ENCODE peak calls at places on chromosomes 1 and 21, in nine cellular contexts. A is IMR-90, X is GM12865, N is cardiac muscle cell, G is esophagus muscularis mucosa, Q is MM.1S, Z is adrenal gland, K is astrocyte of the spinal cord, I is upper lobe of right lung. B is an unnamed sample.

GRCh38 chr1:180912211-180912800 is 391 bp upstream of the KIAA1614 start:
- DNase-seq in A (peak), X (no peak), N (peak), G (no peak), Q (no peak), Z (no peak), K (peak), I (peak), B (peak)

GRCh38 chr1:203650012-203650836 is 23.6 kb downstream of the ATP2B4 start:
- DNase-seq in A (peak), X (peak), N (peak), G (no peak), Q (peak), Z (peak), K (peak), I (peak), B (no peak)

GRCh38 chr1:3577711-3578432 is 33.4 kb downstream of the MEGF6 start:
- DNase-seq in A (peak), X (peak), N (peak), G (no peak), Q (peak), Z (no peak), K (peak), I (no peak), B (peak)

GRCh38 chr1:232507571-232507970 is 122.4 kb downstream of the SIPA1L2 start:
- DNase-seq in A (no peak), X (no peak), N (no peak), G (no peak), Q (no peak), Z (no peak), K (no peak), I (no peak), B (no peak)

GRCh38 chr1:19646366-19646765 is 2.3 kb downstream of the NBL1 start:
- DNase-seq in A (no peak), X (peak), N (no peak), G (no peak), Q (no peak), Z (no peak), K (no peak), I (no peak), B (no peak)

GRCh38 chr1:225572422-225572821 is 80.5 kb downstream of the ENAH start:
- DNase-seq in A (peak), X (no peak), N (peak), G (no peak), Q (no peak), Z (peak), K (peak), I (no peak), B (peak)

GRCh38 chr1:47893412-47893811 is 103.8 kb downstream of the TRABD2B start:
- DNase-seq in A (no peak), X (no peak), N (no peak), G (no peak), Q (no peak), Z (no peak), K (no peak), I (no peak), B (no peak)

GRCh38 chr1:23634840-23635642 is 56.6 kb upstream of the RPL11 start:
- DNase-seq in A (peak), X (peak), N (peak), G (no peak), Q (peak), Z (peak), K (peak), I (no peak), B (peak)

GRCh38 chr1:3692593-3692992 is 40.3 kb downstream of the TP73 start:
- DNase-seq in A (no peak), X (no peak), N (no peak), G (no peak), Q (no peak), Z (no peak), K (no peak), I (no peak), B (no peak)

GRCh38 chr1:47908258-47908657 is 88.9 kb downstream of the TRABD2B start:
- DNase-seq in A (no peak), X (no peak), N (no peak), G (no peak), Q (no peak), Z (no peak), K (no peak), I (no peak), B (no peak)

GRCh38 chr1:221839794-221840395 is 98.0 kb upstream of the DUSP10 start:
- DNase-seq in A (peak), X (peak), N (peak), G (no peak), Q (peak), Z (peak), K (peak), I (no peak), B (peak)

GRCh38 chr1:61183471-61184034 is 101.2 kb downstream of the NFIA start:
- DNase-seq in A (peak), X (no peak), N (peak), G (no peak), Q (no peak), Z (peak), K (peak), I (no peak), B (peak)

GRCh38 chr1:35894183-35894582 is 11.2 kb downstream of the AGO1 start:
- DNase-seq in A (peak), X (peak), N (peak), G (no peak), Q (no peak), Z (peak), K (peak), I (no peak), B (peak)

GRCh38 chr1:165114022-165114888 is 242.3 kb downstream of the LMX1A start:
- DNase-seq in A (peak), X (peak), N (peak), G (no peak), Q (peak), Z (peak), K (peak), I (no peak), B (peak)

GRCh38 chr1:235650341-235651169 is 971 bp upstream of the GNG4 start:
- DNase-seq in A (no peak), X (no peak), N (no peak), G (peak), Q (no peak), Z (no peak), K (peak), I (no peak), B (no peak)

GRCh38 chr1:228982637-228983036 is 247.4 kb downstream of the RHOU start:
- DNase-seq in A (no peak), X (no peak), N (peak), G (no peak), Q (no peak), Z (no peak), K (no peak), I (no peak), B (no peak)

GRCh38 chr1:206021008-206021795 is 2.5 kb downstream of the CTSE start:
- DNase-seq in A (no peak), X (no peak), N (no peak), G (no peak), Q (no peak), Z (no peak), K (no peak), I (no peak), B (no peak)

DNA sequence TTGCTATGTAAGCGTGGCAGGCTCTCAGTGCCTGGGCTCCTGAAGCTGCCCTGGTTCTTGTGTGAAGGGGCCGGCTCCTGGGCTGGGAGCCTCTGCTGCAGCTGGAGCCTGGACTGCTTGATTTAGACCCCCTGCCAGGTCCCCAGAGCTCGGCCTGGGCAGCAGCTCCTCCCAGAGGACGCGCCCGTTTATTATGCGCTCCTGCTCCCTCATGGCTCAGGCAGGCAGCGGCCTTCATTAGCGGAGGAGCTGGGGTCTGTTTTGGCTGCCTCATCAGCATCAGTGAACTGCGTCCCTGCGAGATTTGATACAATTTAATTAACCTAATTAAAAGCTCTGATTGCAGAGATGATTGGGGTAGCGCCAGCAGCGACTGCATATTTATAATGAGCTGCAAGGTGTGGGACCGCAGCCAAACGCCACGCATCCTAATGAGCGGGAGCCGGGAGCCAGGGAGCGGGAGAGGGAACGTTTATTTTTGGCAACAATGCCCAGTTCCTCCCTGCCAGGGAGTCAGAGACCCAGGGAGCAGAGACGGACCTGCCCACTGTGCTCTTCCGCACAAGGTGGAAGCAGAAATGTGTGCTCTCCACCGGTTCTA is 16.6 kb downstream of the UTP11 start:
- DNase-seq in A (no peak), X (no peak), N (peak), G (no peak), Q (peak), Z (peak), K (peak), I (no peak), B (peak)
- H3K4me3 ChIP-seq in A (no peak), X (no peak), N (no peak), G (peak), Q (peak), Z (no peak), K (no peak), I (no peak), B (no peak)

DNA sequence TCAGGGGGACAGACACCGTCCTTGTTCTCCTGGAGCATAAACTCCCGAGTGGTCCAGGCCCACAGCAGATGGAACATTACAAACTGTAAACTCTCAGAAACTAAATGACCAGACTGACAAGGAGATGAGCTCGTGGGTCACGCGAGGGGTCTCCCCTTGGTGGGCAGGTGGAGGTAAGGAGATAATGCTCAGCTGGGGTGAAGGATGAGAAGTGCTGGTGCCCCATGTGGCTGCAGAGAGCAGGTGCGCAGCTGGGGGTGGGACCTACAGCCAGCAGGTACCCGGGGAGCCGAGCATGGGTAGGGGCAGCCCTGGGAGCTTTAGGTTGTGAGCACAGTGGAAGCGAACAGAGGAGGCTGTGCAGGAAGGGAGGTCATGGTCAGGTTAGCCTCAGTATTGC is 40.1 kb downstream of the AJAP1 start:
- DNase-seq in A (no peak), X (no peak), N (no peak), G (no peak), Q (no peak), Z (no peak), K (no peak), I (no peak), B (no peak)
- TF ChIP-seq CTCF in A (no peak), X (no peak), N (no peak), G (no peak), Q (no peak), Z (no peak), K (no peak), I (no peak), B (no peak)

DNA sequence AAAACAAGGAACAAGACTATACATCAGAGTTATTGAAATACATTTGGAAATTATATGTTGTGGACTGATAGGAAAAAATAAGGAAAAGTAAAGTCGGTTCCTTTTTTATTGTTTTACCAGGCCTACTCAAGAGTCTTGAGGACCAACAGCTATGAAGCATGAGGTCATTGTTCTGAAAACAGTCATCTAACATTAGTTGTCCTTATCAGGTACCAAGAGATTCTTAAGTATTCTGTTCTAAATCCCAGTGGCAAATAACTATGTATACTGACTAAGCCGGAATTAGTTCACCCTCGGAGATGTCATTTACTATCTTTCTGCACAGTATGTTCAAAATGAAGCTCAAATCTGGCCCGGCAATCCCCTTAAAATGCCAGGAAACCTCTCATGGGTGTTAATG is 585 bp downstream of the ADGRL4 start:
- DNase-seq in A (peak), X (no peak), N (peak), G (no peak), Q (no peak), Z (no peak), K (peak), I (no peak), B (peak)
- H3K4me3 ChIP-seq in A (peak), X (no peak), N (peak), G (peak), Q (no peak), Z (no peak), K (peak), I (peak), B (peak)

GRCh38 chr1:150420560-150421265 is 56.8 kb downstream of the RPRD2 start:
- DNase-seq in A (peak), X (no peak), N (peak), G (no peak), Q (no peak), Z (peak), K (peak), I (no peak), B (peak)
- TF ChIP-seq CTCF in A (no peak), X (no peak), N (no peak), G (no peak), Q (no peak), Z (no peak), K (no peak), I (no peak), B (no peak)

GRCh38 chr1:41891403-41891896 is 27.3 kb downstream of the HIVEP3 start:
- DNase-seq in A (peak), X (peak), N (peak), G (no peak), Q (peak), Z (peak), K (no peak), I (peak), B (peak)
- H3K4me3 ChIP-seq in A (peak), X (peak), N (no peak), G (peak), Q (peak), Z (no peak), K (no peak), I (peak), B (peak)

DNA sequence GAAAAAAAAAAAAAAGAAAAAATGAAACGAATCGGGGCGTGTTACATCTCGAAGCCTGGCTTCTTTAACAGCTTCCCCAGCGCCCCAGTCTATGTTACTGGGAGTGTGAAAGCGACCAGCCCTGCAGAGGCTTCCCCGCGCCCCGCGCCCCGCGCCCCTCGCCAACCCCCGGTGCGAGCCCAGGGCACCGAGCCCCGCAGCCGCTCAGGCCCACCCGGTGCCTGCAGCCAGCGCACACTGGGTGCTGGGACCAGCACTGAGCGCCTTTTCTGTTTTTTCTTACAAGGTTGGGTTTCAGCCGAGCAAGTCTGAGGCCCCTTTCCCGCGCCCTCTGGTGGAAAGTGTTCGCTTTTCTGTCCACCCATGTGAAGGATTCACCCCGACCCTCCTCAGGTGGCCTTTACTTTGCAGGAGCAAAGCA is 42.1 kb upstream of the ZNF496 start:
- DNase-seq in A (peak), X (no peak), N (peak), G (no peak), Q (peak), Z (peak), K (peak), I (peak), B (peak)
- TF ChIP-seq CTCF in A (peak), X (no peak), N (peak), G (peak), Q (peak), Z (peak), K (peak), I (peak), B (peak)

GRCh38 chr1:66335125-66335524 is 198.8 kb upstream of the SGIP1 start:
- DNase-seq in A (no peak), X (peak), N (no peak), G (no peak), Q (no peak), Z (no peak), K (no peak), I (no peak), B (no peak)
- H3K4me3 ChIP-seq in A (peak), X (peak), N (no peak), G (peak), Q (peak), Z (no peak), K (no peak), I (peak), B (peak)

GRCh38 chr21:37425684-37426083 is 59.1 kb downstream of the DYRK1A start:
- DNase-seq in A (no peak), X (no peak), N (no peak), G (no peak), Q (no peak), Z (no peak), K (no peak), I (no peak), B (no peak)

GRCh38 chr21:37422382-37422781 is 55.8 kb downstream of the DYRK1A start:
- DNase-seq in A (no peak), X (no peak), N (no peak), G (no peak), Q (no peak), Z (no peak), K (no peak), I (no peak), B (no peak)

GRCh38 chr21:37423103-37423502 is 56.5 kb downstream of the DYRK1A start:
- DNase-seq in A (no peak), X (no peak), N (no peak), G (no peak), Q (no peak), Z (no peak), K (no peak), I (no peak), B (no peak)

GRCh38 chr21:37427221-37427620 is 60.6 kb downstream of the DYRK1A start:
- DNase-seq in A (no peak), X (no peak), N (no peak), G (no peak), Q (no peak), Z (no peak), K (no peak), I (no peak), B (no peak)

DNA sequence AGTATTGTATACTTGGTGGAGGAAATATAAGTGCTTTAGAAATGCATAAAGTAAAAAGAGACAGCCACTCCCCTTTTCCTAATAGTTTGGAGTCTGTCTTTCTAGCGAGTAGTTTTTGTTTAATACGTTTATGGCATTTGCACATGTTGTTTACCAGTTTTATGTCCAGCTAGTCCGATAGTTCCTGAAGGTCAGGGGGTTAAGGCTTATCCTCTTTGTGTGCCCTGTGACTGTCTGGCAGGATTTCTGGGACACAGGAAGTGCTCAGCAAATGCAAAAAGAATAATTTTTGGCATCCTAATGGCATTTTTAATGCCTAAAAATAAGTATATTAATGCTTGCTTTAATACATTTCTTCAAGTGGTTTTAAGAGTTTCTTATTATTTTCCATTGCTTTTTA is 58.4 kb downstream of the DYRK1A start:
- DNase-seq in A (no peak), X (no peak), N (no peak), G (no peak), Q (no peak), Z (no peak), K (no peak), I (no peak), B (no peak)
- TF ChIP-seq CTCF in A (no peak), X (no peak), N (no peak), G (no peak), Q (no peak), Z (no peak), K (no peak), I (no peak), B (no peak)

B was measured in fibroblast of pulmonary artery.